ENCODE peak calls at places on chromosomes 2 and 18, in four cellular contexts. I, R, U and L are unnamed samples.

GRCh38 chr18:6624729-6625308 is 104.7 kb upstream of the ARHGAP28 start:
- DNase-seq in I (no peak), R (peak; percentile 81), U (no peak), L (no peak)

GRCh38 chr2:28477087-28477486 is 18.8 kb upstream of the PLB1 start:
- DNase-seq in U (no peak), I (no peak), R (no peak), L (no peak)

GRCh38 chr2:204108874-204109295 is 172.3 kb downstream of the ICOS start:
- DNase-seq in R (no peak), I (no peak), U (no peak), L (no peak)

GRCh38 chr2:147614491-147614890 is 230.3 kb upstream of the ACVR2A start:
- DNase-seq in I (no peak), U (no peak), R (no peak), L (no peak)

GRCh38 chr2:190528521-190529001 is 6.0 kb downstream of the NEMP2 start:
- DNase-seq in I (no peak), U (peak; percentile 75), R (no peak), L (peak; percentile 66)

GRCh38 chr2:40384714-40385113 is 67.2 kb downstream of the SLC8A1 start:
- DNase-seq in I (no peak), U (no peak), R (no peak), L (peak; percentile 93)

GRCh38 chr2:30947686-30948085 is 140.4 kb upstream of the CAPN13 start:
- DNase-seq in U (no peak), I (no peak), R (no peak), L (no peak)

GRCh38 chr2:30747206-30747605 is 60.0 kb downstream of the CAPN13 start:
- DNase-seq in I (no peak), U (peak; percentile 31), R (no peak), L (no peak)

GRCh38 chr2:98932778-98933343 is 3.2 kb downstream of the CRACDL start:
- DNase-seq in R (no peak), I (no peak), U (no peak), L (no peak)

GRCh38 chr18:36441426-36441870 is 143.9 kb downstream of the FHOD3 start:
- DNase-seq in U (no peak), I (no peak), R (no peak), L (no peak)

GRCh38 chr18:60485207-60485606 is 112.6 kb upstream of the MC4R start:
- DNase-seq in I (no peak), R (no peak), U (no peak), L (no peak)

GRCh38 chr2:186771850-186772463 is 77.0 kb downstream of the ZSWIM2 start:
- DNase-seq in U (no peak), I (no peak), R (no peak), L (no peak)

GRCh38 chr2:23394700-23395099 is 9.7 kb downstream of the KLHL29 start:
- DNase-seq in I (no peak), R (no peak), U (no peak), L (no peak)

GRCh38 chr18:23745366-23745765 is 56.1 kb downstream of the LAMA3 start:
- DNase-seq in R (no peak), I (no peak), U (no peak), L (no peak)

DNA sequence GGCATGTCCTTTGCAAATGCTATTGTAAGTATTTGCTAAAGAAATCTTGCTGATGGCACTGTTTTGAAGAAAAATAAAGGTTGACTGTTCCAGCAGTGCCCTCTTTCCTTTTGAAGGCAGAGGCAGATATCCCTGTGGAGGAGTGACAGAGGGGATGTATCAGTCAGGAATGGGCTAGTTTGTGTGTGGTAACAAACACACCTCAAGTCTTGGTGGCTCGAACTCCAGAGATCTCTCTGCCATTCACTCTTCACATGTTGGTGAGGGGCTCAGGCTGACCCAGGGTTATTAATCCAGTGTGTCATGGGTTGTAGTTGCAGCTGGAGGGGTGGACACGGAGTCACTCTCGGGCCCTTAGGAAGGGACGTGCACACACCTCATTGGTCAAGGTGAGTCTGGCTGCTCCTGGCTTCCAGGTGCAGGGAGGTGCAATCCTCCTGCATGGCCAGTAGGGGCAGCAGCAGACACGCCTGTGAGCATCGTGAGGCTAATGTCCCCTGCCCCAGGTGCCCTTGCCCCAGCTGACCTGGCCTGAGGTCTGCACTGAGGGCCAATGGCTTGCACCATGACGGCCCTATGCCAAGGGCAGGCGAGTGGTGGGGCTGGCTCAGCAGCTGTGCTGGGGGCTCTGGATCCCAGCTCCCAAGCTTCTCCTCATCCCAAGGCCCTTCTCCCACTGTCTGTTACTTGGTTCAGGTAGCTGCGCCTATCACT is 146.5 kb downstream of the ASB1 start:
- DNase-seq in U (peak; percentile 26), I (no peak), R (no peak), L (peak; percentile 19)
- TF ChIP-seq CTCF in U (peak; percentile 32), I (peak; percentile 85), R (peak; percentile 60), L (peak; percentile 83)

DNA sequence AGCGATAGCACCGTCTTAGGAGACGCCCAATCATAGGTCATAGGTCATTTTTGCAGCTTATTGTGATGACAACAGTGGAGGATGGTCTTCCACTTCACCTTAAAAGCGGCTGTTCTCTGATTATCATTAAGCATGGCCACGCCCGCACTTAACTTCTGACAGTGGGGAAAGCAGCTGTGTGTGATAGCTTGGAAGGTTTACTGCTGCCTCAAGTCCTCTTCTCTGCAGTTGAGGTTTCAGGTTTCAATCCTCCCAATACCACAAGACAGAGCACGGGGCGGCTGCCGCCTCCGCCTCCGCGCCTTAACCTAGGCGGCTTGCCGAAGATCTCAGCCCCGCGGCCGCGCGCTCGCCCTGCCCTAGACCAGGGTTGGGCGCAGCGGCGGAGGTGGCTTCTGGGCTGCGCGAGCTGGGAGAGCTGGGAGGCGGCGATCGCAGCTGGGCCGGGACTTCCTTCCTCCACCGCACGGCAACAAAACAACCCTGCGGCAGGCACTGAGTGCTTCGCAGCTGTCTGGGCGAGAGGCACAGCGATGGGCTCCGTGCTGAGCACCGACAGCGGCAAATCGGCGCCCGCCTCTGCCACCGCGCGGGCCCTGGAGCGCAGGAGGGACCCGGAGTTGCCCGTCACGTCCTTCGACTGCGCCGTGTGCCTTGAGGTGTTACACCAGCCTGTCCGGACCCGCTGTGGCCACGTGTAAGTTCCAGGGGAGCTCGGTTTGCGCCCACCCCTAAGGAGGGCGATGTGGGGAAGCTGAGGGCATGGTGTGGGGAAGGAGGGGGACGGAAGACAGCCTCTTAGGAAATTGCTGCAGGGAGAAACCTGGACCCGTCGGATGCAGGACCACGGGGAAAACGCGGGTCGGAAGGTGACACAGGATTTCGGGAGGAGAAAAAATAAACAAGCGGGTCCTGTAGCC is at the start of gene RNF125:
- DNase-seq in R (peak; percentile 69), U (peak; percentile 58), I (peak; percentile 69), L (peak; percentile 96)
- TF ChIP-seq MYC in R (no peak), U (no peak), I (no peak), L (no peak)

GRCh38 chr2:219543596-219544358 is at the start of the genes CHPF and TMEM198:
- DNase-seq in R (peak; percentile 86), U (peak; percentile 96), I (peak; percentile 69), L (peak; percentile 99)
- TF ChIP-seq CTCF in R (no peak), U (no peak), I (no peak), L (no peak)

GRCh38 chr2:207394812-207395534 is 134.8 kb upstream of the CREB1 start:
- DNase-seq in I (no peak), U (peak; percentile 94), R (peak; percentile 98), L (peak; percentile 30)
- TF ChIP-seq MYC in I (no peak), U (no peak), R (no peak), L (no peak)

GRCh38 chr2:165560377-165560988 is 91.0 kb downstream of the CSRNP3 start:
- DNase-seq in U (no peak), R (no peak), I (no peak), L (no peak)

GRCh38 chr2:165562235-165562634 is 92.7 kb downstream of the CSRNP3 start:
- DNase-seq in R (no peak), U (no peak), I (no peak), L (no peak)

GRCh38 chr2:165563468-165564225 is 94.1 kb downstream of the CSRNP3 start:
- DNase-seq in U (peak; percentile 12), R (no peak), I (no peak), L (peak; percentile 25)

DNA sequence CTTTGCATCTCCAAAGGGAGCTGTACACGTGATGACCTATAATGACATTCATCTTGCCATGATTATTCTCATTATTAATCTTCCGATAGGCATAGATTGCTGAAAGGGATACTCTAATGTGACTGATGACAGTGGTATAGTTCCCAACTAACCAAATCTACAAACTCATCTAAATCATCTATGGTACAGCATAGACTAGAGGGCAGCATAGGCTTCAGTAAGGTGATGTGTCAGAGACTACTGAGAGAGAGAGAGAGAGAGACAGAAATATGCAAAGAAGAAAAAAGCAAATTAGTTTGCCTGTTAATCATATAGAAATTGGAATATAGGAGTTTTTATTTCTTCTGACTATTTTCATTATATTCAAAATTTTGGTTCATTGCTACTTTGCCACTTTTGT is 89.3 kb downstream of the CSRNP3 start:
- DNase-seq in R (no peak), I (no peak), U (no peak), L (no peak)
- TF ChIP-seq CTCF in R (no peak), I (no peak), U (no peak), L (no peak)

DNA sequence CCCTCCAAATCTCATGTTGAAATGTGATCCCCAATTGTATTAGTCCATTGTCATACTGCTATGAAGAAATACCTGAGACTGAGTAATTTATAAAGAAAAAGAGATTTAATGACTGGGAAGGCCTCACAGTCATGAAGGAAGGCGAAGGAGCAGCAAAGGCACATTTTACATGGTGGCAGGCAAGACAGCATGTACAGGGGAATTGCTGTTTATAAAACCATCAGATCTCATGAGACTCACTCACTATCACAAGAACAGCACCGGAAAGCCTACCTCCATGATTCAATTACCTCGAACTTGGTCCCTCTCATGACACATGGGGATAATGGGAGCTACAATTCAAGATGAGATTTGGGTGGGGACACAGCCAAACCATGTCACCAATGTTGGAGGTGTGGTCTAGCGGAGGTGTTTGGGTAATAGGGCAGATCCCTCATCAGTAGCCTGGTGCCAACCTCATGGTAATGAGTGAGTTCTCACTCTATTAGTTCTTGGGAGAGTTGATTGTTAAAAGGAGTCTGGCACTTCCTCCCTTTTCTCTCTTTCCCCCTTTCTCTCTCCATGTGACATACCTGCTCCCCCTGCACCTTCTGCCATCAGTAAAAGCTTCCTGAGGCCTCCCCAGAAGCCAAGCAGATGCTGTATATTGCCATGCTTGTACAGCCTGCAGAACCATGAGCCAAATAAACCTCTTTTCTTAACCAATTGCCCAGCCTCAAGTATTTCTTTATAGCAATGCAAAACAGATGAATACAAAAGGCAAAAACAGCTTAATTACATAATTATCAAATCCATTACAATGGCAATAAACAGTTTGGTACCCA is 14.5 kb upstream of the FN1 start:
- DNase-seq in U (no peak), R (no peak), I (no peak), L (no peak)
- TF ChIP-seq MYC in U (no peak), R (no peak), I (no peak), L (no peak)

GRCh38 chr18:43661570-43661969 is 384.3 kb upstream of the SYT4 start:
- DNase-seq in R (peak; percentile 44), I (peak; percentile 4), U (peak; percentile 37), L (peak; percentile 56)
- TF ChIP-seq CTCF in R (peak; percentile 13), I (peak; percentile 39), U (no peak), L (peak; percentile 14)